ENCODE peak calls at places on chromosomes 4 and X, in seven cellular contexts. R is neuronal stem cell, T is mesenchymal stem cell, D is H9, V is H1, M is trophoblast cell, L is mesendoderm. G is an unnamed sample.

GRCh38 chr4:141140271-141141205 is 7.3 kb upstream of the RNF150 start:
- DNase-seq in R (no peak), T (no peak), D (no peak), V (no peak), M (no peak), L (no peak), G (no peak)

GRCh38 chr4:136002316-136002715 is 1530.0 kb downstream of the PCDH18 start:
- DNase-seq in R (no peak), T (peak), D (no peak), V (no peak), M (no peak), L (no peak), G (no peak)

GRCh38 chrX:151386838-151387459 is 10.1 kb upstream of the VMA21 start:
- DNase-seq in R (no peak), T (no peak), D (no peak), V (no peak), M (no peak), L (no peak), G (peak)

GRCh38 chr4:101183658-101184373 is 163.5 kb downstream of the PPP3CA start:
- DNase-seq in R (no peak), T (no peak), D (no peak), V (no peak), M (no peak), L (no peak), G (peak)

GRCh38 chrX:153934473-153935325 is at the start of gene NAA10:
- DNase-seq in R (peak), T (peak), D (peak), V (no peak), M (peak), L (peak), G (peak)

GRCh38 chr4:53233396-53233795 is 132.5 kb downstream of the SCFD2 start:
- DNase-seq in R (no peak), T (no peak), D (no peak), V (no peak), M (no peak), L (no peak), G (peak)

GRCh38 chrX:120840826-120841225 is 34.8 kb downstream of the CT47B1 start:
- DNase-seq in R (no peak), T (no peak), D (no peak), V (no peak), M (no peak), L (no peak), G (no peak)

GRCh38 chr4:101237773-101238172 is 109.6 kb downstream of the PPP3CA start:
- DNase-seq in R (no peak), T (no peak), D (no peak), V (no peak), M (no peak), L (no peak), G (no peak)

GRCh38 chrX:672931-673330 is 42.3 kb downstream of the SHOX start:
- DNase-seq in R (no peak), T (no peak), D (no peak), V (no peak), M (peak), L (no peak), G (no peak)

GRCh38 chr4:105624530-105624929 is 72.1 kb downstream of the ARHGEF38 start:
- DNase-seq in R (no peak), T (peak), D (no peak), V (no peak), M (no peak), L (no peak), G (peak)

GRCh38 chr4:105520819-105521790 is 31.3 kb upstream of the ARHGEF38 start:
- DNase-seq in R (peak), T (peak), D (no peak), V (no peak), M (peak), L (peak), G (peak)

GRCh38 chr4:146049802-146050201 is 111.2 kb upstream of the ZNF827 start:
- DNase-seq in R (no peak), T (no peak), D (no peak), V (no peak), M (no peak), L (no peak), G (no peak)

GRCh38 chr4:173807347-173807746 is 277.3 kb upstream of the HAND2 start:
- DNase-seq in R (no peak), T (no peak), D (no peak), V (no peak), M (no peak), L (no peak), G (no peak)

GRCh38 chrX:40853004-40853815 is 117.9 kb upstream of the MED14 start:
- DNase-seq in R (no peak), T (no peak), D (no peak), V (no peak), M (no peak), L (no peak), G (no peak)

GRCh38 chr4:675036-675804 is 878 bp downstream of the MYL5 start:
- DNase-seq in R (no peak), T (no peak), D (peak), V (no peak), M (no peak), L (no peak), G (no peak)

GRCh38 chr4:106502106-106502699 is 133.6 kb upstream of the GIMD1 start:
- DNase-seq in R (peak), T (peak), D (peak), V (peak), M (peak), L (peak), G (peak)

GRCh38 chr4:84971319-84971932 is 4.9 kb upstream of the WDFY3 start:
- DNase-seq in R (no peak), T (peak), D (no peak), V (no peak), M (peak), L (peak), G (peak)

GRCh38 chr4:82739292-82740190 is 59.1 kb downstream of the SCD5 start:
- DNase-seq in R (peak), T (peak), D (peak), V (peak), M (peak), L (peak), G (peak)

GRCh38 chr4:8199594-8200301 is 658 bp downstream of the SH3TC1 start:
- DNase-seq in R (no peak), T (no peak), D (no peak), V (no peak), M (no peak), L (no peak), G (no peak)

GRCh38 chr4:165834116-165834515 is 38.9 kb upstream of the TLL1 start:
- DNase-seq in R (no peak), T (no peak), D (no peak), V (no peak), M (no peak), L (no peak), G (no peak)

GRCh38 chr4:143253156-143253555 is 68.4 kb downstream of the USP38 start:
- DNase-seq in R (no peak), T (no peak), D (no peak), V (no peak), M (no peak), L (no peak), G (no peak)

GRCh38 chr4:165461176-165461835 is 82.5 kb downstream of the CPE start:
- DNase-seq in R (no peak), T (peak), D (no peak), V (no peak), M (peak), L (peak), G (peak)

GRCh38 chr4:35725131-35725530 is 519.2 kb downstream of the ARAP2 start:
- DNase-seq in R (no peak), T (no peak), D (peak), V (peak), M (no peak), L (peak), G (no peak)

GRCh38 chrX:69221239-69222102 is 56.2 kb upstream of the PJA1 start:
- DNase-seq in R (peak), T (no peak), D (peak), V (no peak), M (no peak), L (peak), G (no peak)

GRCh38 chr4:878796-879729 is 53.1 kb downstream of the GAK start:
- DNase-seq in R (no peak), T (no peak), D (no peak), V (no peak), M (no peak), L (no peak), G (no peak)

GRCh38 chr4:183940807-183941310 is 35.8 kb downstream of the STOX2 start:
- DNase-seq in R (no peak), T (no peak), D (no peak), V (no peak), M (no peak), L (no peak), G (peak)

GRCh38 chr4:73832651-73833237 is 3.7 kb upstream of the CXCL6 start:
- DNase-seq in R (no peak), T (no peak), D (no peak), V (no peak), M (no peak), L (no peak), G (peak)

GRCh38 chr4:3128976-3129375 is 54.5 kb downstream of the HTT start:
- DNase-seq in R (no peak), T (no peak), D (no peak), V (no peak), M (no peak), L (no peak), G (peak)

GRCh38 chr4:28279249-28279648 is 1418.6 kb downstream of the STIM2 start:
- DNase-seq in R (no peak), T (no peak), D (no peak), V (no peak), M (no peak), L (peak), G (no peak)

DNA sequence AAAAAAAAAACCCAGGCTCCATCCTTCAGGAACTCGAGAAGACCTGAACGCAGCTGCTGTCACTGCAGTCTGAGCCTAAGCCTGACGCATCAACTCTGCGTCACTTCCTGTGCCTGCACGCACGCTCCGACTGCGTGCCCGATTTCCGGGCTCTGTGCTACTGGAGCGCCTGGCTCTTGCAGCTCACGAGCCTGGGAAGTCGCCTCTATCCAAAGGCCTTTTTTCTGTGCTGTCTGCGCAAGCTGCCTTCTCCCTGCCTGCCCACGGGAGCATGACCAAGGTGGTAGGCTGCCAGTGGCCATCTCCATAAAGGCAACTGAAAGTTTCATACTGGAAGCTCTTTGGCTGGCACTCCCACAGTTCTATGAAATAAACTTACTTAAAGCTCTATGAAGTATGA is 9.9 kb upstream of the GASK1B start:
- DNase-seq in R (no peak), T (no peak), D (peak), V (no peak), M (no peak), L (no peak), G (no peak)
- H3K18ac ChIP-seq in R (peak), T (no peak), D (no peak), V (no peak), M (no peak), L (no peak), G (no peak)

GRCh38 chr4:150853882-150854281 is 161.2 kb downstream of the LRBA start:
- DNase-seq in R (no peak), T (no peak), D (no peak), V (no peak), M (no peak), L (no peak), G (no peak)
- H3K18ac ChIP-seq in R (no peak), T (no peak), D (no peak), V (no peak), M (no peak), L (no peak), G (no peak)

GRCh38 chr4:40978548-40978947 is 228.8 kb downstream of the NSUN7 start:
- DNase-seq in R (no peak), T (no peak), D (no peak), V (no peak), M (no peak), L (no peak), G (peak)
- H3K18ac ChIP-seq in R (no peak), T (no peak), D (no peak), V (no peak), M (no peak), L (no peak), G (peak)

DNA sequence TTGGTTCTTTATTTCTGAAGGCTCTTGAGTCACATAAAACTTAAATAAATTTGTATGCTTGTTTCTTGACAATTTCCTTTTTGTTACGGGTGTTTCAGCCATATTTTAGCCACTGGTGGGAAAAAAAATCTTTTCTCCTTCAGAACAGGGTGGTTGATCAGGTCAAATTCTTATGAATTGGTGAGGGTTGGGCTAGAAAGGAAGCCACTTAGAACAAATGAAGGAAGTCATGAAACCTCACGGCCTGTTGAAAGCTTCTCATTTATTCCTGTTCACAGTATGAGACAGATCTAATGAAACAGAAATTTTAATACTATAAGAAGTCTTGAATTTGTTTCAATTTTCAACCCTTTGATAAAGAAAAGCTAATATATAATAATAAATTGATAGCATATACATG is 12.1 kb upstream of the PDLIM5 start:
- DNase-seq in R (no peak), T (no peak), D (no peak), V (no peak), M (no peak), L (no peak), G (no peak)
- H3K18ac ChIP-seq in R (no peak), T (no peak), D (no peak), V (no peak), M (no peak), L (no peak), G (no peak)

GRCh38 chr4:80475781-80476180 is 140.3 kb downstream of the CFAP299 start:
- DNase-seq in R (no peak), T (no peak), D (no peak), V (no peak), M (no peak), L (no peak), G (no peak)
- H3K18ac ChIP-seq in R (no peak), T (no peak), D (no peak), V (no peak), M (no peak), L (no peak), G (peak)